ENCODE peak calls at places on chromosome 15, in five cellular contexts. B, P, R, X and S are unnamed samples.

GRCh38 chr15:70752142-70752754 is 11.1 kb downstream of the UACA start:
- DNase-seq in X (no peak), R (peak; percentile 37), B (no peak), P (no peak), S (no peak)

GRCh38 chr15:50128266-50128665 is 9.2 kb upstream of the ATP8B4 start:
- DNase-seq in X (no peak), B (peak; percentile 38), P (no peak), R (peak; percentile 22), S (no peak)

GRCh38 chr15:70347766-70348558 is 250.2 kb upstream of the TLE3 start:
- DNase-seq in R (no peak), P (no peak), B (no peak), X (no peak), S (no peak)

GRCh38 chr15:100309984-100310291 is 31.8 kb downstream of the ADAMTS17 start:
- DNase-seq in B (no peak), X (no peak), R (no peak), P (no peak), S (no peak)

GRCh38 chr15:77482570-77482969 is 61.9 kb downstream of the HMG20A start:
- DNase-seq in R (peak; percentile 62), P (no peak), X (no peak), B (no peak), S (no peak)

GRCh38 chr15:32134777-32135307 is 104.5 kb downstream of the CHRNA7 start:
- DNase-seq in R (no peak), B (no peak), P (no peak), X (no peak), S (no peak)

GRCh38 chr15:86915811-86916331 is 836.2 kb downstream of the AGBL1 start:
- DNase-seq in P (no peak), X (no peak), B (peak; percentile 55), R (peak; percentile 87), S (peak; percentile 56)

GRCh38 chr15:60044636-60045273 is 40.6 kb downstream of the FOXB1 start:
- DNase-seq in R (no peak), X (no peak), P (no peak), B (no peak), S (no peak)

GRCh38 chr15:51809457-51809856 is 20.0 kb upstream of the TMOD3 start:
- DNase-seq in R (no peak), X (no peak), B (no peak), P (no peak), S (no peak)

GRCh38 chr15:57548835-57549234 is 42.9 kb upstream of the MYZAP start:
- DNase-seq in B (no peak), P (no peak), R (no peak), X (no peak), S (no peak)

GRCh38 chr15:85754993-85755392 is 39.7 kb downstream of the KLHL25 start:
- DNase-seq in P (no peak), R (no peak), X (no peak), B (peak; percentile 22), S (no peak)
- H2BK12ac ChIP-seq in P (no peak overlapping the region), R (no peak overlapping the region), X (no peak overlapping the region), B (no peak overlapping the region), S (no peak overlapping the region)

DNA sequence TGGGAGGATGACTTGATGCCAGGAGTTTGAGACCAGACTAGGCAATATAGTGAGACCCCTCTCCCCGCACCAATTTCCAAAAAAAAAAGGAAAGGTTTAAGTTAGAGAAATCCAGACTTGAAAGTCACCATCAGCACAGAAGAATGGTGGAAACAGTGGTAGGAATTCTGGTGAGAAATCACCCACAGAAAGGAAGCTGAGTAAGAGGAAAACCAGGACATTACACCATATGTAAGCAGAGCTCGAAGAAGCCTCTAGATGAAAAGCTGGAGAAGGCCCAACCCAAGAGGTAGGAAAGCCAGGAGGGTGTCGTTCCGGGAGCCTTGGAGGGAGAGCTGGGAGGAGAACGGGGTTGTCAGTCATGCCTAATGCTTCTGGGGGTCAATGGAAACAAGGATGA is 40.5 kb downstream of the RASGRP1 start:
- DNase-seq in B (no peak), X (no peak), R (no peak), P (no peak), S (no peak)
- H3K4ac ChIP-seq in B (no peak overlapping the region), X (no peak overlapping the region), R (no peak overlapping the region), P (no peak overlapping the region), S (no peak overlapping the region)

GRCh38 chr15:80168421-80168820 is 15.6 kb downstream of the FAH start:
- DNase-seq in B (no peak), R (no peak), X (no peak), P (no peak), S (no peak)

GRCh38 chr15:80171787-80172186 is 19.0 kb downstream of the FAH start:
- DNase-seq in P (no peak), R (no peak), B (no peak), X (no peak), S (no peak)

GRCh38 chr15:80169768-80170357 is 17.1 kb downstream of the FAH start:
- DNase-seq in X (no peak), R (no peak), B (no peak), P (no peak), S (no peak)

GRCh38 chr15:80170596-80170995 is 17.8 kb downstream of the FAH start:
- DNase-seq in B (no peak), P (no peak), X (no peak), R (no peak), S (no peak)

GRCh38 chr15:80167936-80168335 is 15.1 kb downstream of the FAH start:
- DNase-seq in R (no peak), P (no peak), B (no peak), X (no peak), S (no peak)
- H2BK12ac ChIP-seq in R (no peak overlapping the region), P (no peak overlapping the region), B (no peak overlapping the region), X (no peak overlapping the region), S (no peak overlapping the region)

GRCh38 chr15:92910451-92910850 is 10.3 kb downstream of the CHD2 start:
- DNase-seq in P (peak; percentile 21), R (no peak), X (no peak), B (no peak), S (no peak)
- H3K4ac ChIP-seq in P (peak overlapping the region; percentile 97), R (no peak overlapping the region), X (no peak overlapping the region), B (no peak overlapping the region), S (no peak overlapping the region)

GRCh38 chr15:49058559-49058958 is 12.3 kb upstream of the SECISBP2L start:
- DNase-seq in B (no peak), R (no peak), X (no peak), P (no peak), S (no peak)
- H2BK12ac ChIP-seq in B (no peak overlapping the region), R (no peak overlapping the region), X (no peak overlapping the region), P (peak overlapping the region; percentile 84), S (no peak overlapping the region)